ENCODE peak calls at places on chromosomes 16 and 17, in ten cellular contexts. M is Daoy; T is KG1; P is AG10803; O is AG08395; L is activated CD8-positive, alpha-beta memory T cell treated with anti-CD3 and anti-CD28 coated beads for 24 hours; U is head of caudate nucleus; N is HTR-8/SVneo; R is ovary; V is fibroblast of villous mesenchyme. A is an unnamed sample.

GRCh38 chr16:35552763-35553162 is 2093.4 kb downstream of the TP53TG3F start:
- DNase-seq in M (peak; percentile 2), T (no peak), P (no peak), O (no peak), L (no peak), U (no peak), N (no peak), R (no peak), V (no peak), A (peak; percentile 85)

GRCh38 chr16:88983771-88984687 is 7.0 kb upstream of the CBFA2T3 start:
- DNase-seq in M (no peak), T (no peak), P (no peak), O (no peak), L (no peak), U (no peak), N (no peak), R (no peak), V (no peak), A (no peak)

GRCh38 chr16:75250089-75250808 is 1.2 kb downstream of the BCAR1 start:
- DNase-seq in M (no peak), T (no peak), P (no peak), O (peak; percentile 42), L (no peak), U (no peak), N (no peak), R (peak; percentile 39), V (no peak), A (no peak)

GRCh38 chr17:20246692-20247091 is 220.6 kb downstream of the LGALS9B start:
- DNase-seq in M (no peak), T (no peak), P (no peak), O (no peak), L (no peak), U (no peak), N (no peak), R (no peak), V (no peak), A (no peak)

GRCh38 chr16:55917373-55917919 is 42.3 kb upstream of the CES5A start:
- DNase-seq in M (no peak), T (no peak), P (no peak), O (no peak), L (no peak), U (no peak), N (no peak), R (no peak), V (no peak), A (no peak)

GRCh38 chr17:36641877-36642845 is 40.8 kb downstream of the MRM1 start:
- DNase-seq in M (no peak), T (no peak), P (no peak), O (peak; percentile 28), L (peak; percentile 59), U (no peak), N (no peak), R (no peak), V (no peak), A (no peak)

GRCh38 chr17:31439716-31440115 is 48.2 kb downstream of the RAB11FIP4 start:
- DNase-seq in M (no peak), T (no peak), P (no peak), O (no peak), L (no peak), U (no peak), N (no peak), R (no peak), V (no peak), A (no peak)

GRCh38 chr17:76382305-76382802 is 2.1 kb upstream of the SPHK1 start:
- DNase-seq in M (peak; percentile 73), T (no peak), P (peak; percentile 53), O (no peak), L (no peak), U (no peak), N (peak; percentile 56), R (no peak), V (peak; percentile 58), A (no peak)

GRCh38 chr16:68021490-68021889 is 1.5 kb downstream of the DDX28 start:
- DNase-seq in M (no peak), T (no peak), P (no peak), O (no peak), L (no peak), U (no peak), N (no peak), R (no peak), V (no peak), A (no peak)